ENCODE peak calls at places on chromosomes 16 and 17, in five cellular contexts. One of them, this sample, is unnamed.

GRCh38 chr17:36074365-36074764 is 10.3 kb downstream of the CCL18 start:
- DNase-seq in uterus: no peak
- DNase-seq in Caco-2: no peak
- DNase-seq in breast epithelium: no peak
- DNase-seq in AG10803: no peak
- DNase-seq in this sample: no peak

GRCh38 chr17:67652433-67652832 is 65.3 kb upstream of the NOL11 start:
- DNase-seq in uterus: no peak
- DNase-seq in Caco-2: no peak
- DNase-seq in breast epithelium: no peak
- DNase-seq in AG10803: no peak
- DNase-seq in this sample: no peak

GRCh38 chr16:69386596-69386995 is 789 bp upstream of the TERF2 start:
- DNase-seq in uterus: no peak
- DNase-seq in Caco-2: no peak
- DNase-seq in breast epithelium: peak
- DNase-seq in AG10803: no peak
- DNase-seq in this sample: no peak

GRCh38 chr17:146546-146945 is 9.2 kb downstream of the SCGB1C2 start:
- DNase-seq in uterus: peak
- DNase-seq in Caco-2: peak
- DNase-seq in breast epithelium: no peak
- DNase-seq in AG10803: no peak
- DNase-seq in this sample: peak

GRCh38 chr17:81930142-81931125 is 2.9 kb upstream of the MAFG start:
- DNase-seq in uterus: no peak
- DNase-seq in Caco-2: no peak
- DNase-seq in breast epithelium: no peak
- DNase-seq in AG10803: no peak
- DNase-seq in this sample: no peak

GRCh38 chr17:31878703-31879073 is 19.6 kb upstream of the COPRS start:
- DNase-seq in uterus: no peak
- DNase-seq in Caco-2: no peak
- DNase-seq in breast epithelium: no peak
- DNase-seq in AG10803: no peak
- DNase-seq in this sample: no peak

GRCh38 chr17:59617141-59617757 is 2.4 kb upstream of the CLTC start:
- DNase-seq in uterus: no peak
- DNase-seq in Caco-2: no peak
- DNase-seq in breast epithelium: no peak
- DNase-seq in AG10803: no peak
- DNase-seq in this sample: no peak

GRCh38 chr17:1181769-1182137 is 2.0 kb upstream of the ABR start:
- DNase-seq in uterus: no peak
- DNase-seq in Caco-2: no peak
- DNase-seq in breast epithelium: no peak
- DNase-seq in AG10803: no peak
- DNase-seq in this sample: no peak

GRCh38 chr17:6651483-6652452 is at the start of the genes C17orf100 and MED31:
- DNase-seq in uterus: peak
- DNase-seq in Caco-2: peak
- DNase-seq in breast epithelium: peak
- DNase-seq in AG10803: peak
- DNase-seq in this sample: peak

GRCh38 chr16:85306071-85306792 is 194.0 kb upstream of the CIBAR2 start:
- DNase-seq in uterus: peak
- DNase-seq in Caco-2: peak
- DNase-seq in breast epithelium: peak
- DNase-seq in AG10803: peak
- DNase-seq in this sample: peak

GRCh38 chr17:7912927-7913524 is 3.1 kb downstream of the RNF227 start:
- DNase-seq in uterus: no peak
- DNase-seq in Caco-2: peak
- DNase-seq in breast epithelium: no peak
- DNase-seq in AG10803: peak
- DNase-seq in this sample: no peak

GRCh38 chr17:75124041-75124818 is 7.3 kb downstream of the NT5C start:
- DNase-seq in uterus: no peak
- DNase-seq in Caco-2: peak
- DNase-seq in breast epithelium: no peak
- DNase-seq in AG10803: no peak
- DNase-seq in this sample: peak

GRCh38 chr17:1029196-1029911 is 32.4 kb downstream of the TIMM22 start:
- DNase-seq in uterus: peak
- DNase-seq in Caco-2: no peak
- DNase-seq in breast epithelium: no peak
- DNase-seq in AG10803: peak
- DNase-seq in this sample: peak

GRCh38 chr17:27413295-27413694 is 43.0 kb upstream of the KSR1 start:
- DNase-seq in uterus: no peak
- DNase-seq in Caco-2: no peak
- DNase-seq in breast epithelium: no peak
- DNase-seq in AG10803: no peak
- DNase-seq in this sample: no peak

GRCh38 chr17:34487616-34488015 is 91.8 kb upstream of the TMEM132E start:
- DNase-seq in uterus: no peak
- DNase-seq in Caco-2: no peak
- DNase-seq in breast epithelium: no peak
- DNase-seq in AG10803: no peak
- DNase-seq in this sample: no peak

GRCh38 chr17:34692932-34693331 is 113.5 kb downstream of the TMEM132E start:
- DNase-seq in uterus: no peak
- DNase-seq in Caco-2: no peak
- DNase-seq in breast epithelium: no peak
- DNase-seq in AG10803: no peak
- DNase-seq in this sample: peak

GRCh38 chr17:2964370-2964769 is 99.0 kb downstream of the OR1D5 start:
- DNase-seq in uterus: no peak
- DNase-seq in Caco-2: no peak
- DNase-seq in breast epithelium: peak
- DNase-seq in AG10803: no peak
- DNase-seq in this sample: no peak

GRCh38 chr16:72836985-72837384 is 210.9 kb downstream of the ZFHX3 start:
- DNase-seq in uterus: no peak
- DNase-seq in Caco-2: no peak
- DNase-seq in breast epithelium: no peak
- DNase-seq in AG10803: no peak
- DNase-seq in this sample: no peak

GRCh38 chr17:58677204-58677880 is 14.5 kb downstream of the TEX14 start:
- DNase-seq in uterus: no peak
- DNase-seq in Caco-2: no peak
- DNase-seq in breast epithelium: no peak
- DNase-seq in AG10803: no peak
- DNase-seq in this sample: no peak

GRCh38 chr16:24409045-24409444 is 130.3 kb upstream of the RBBP6 start:
- DNase-seq in uterus: no peak
- DNase-seq in Caco-2: no peak
- DNase-seq in breast epithelium: no peak
- DNase-seq in AG10803: no peak
- DNase-seq in this sample: peak

GRCh38 chr17:81191646-81192045 is 25.6 kb upstream of the AATK start:
- DNase-seq in uterus: no peak
- DNase-seq in Caco-2: no peak
- DNase-seq in breast epithelium: no peak
- DNase-seq in AG10803: no peak
- DNase-seq in this sample: no peak

GRCh38 chr17:45771473-45771959 is 12.6 kb upstream of the CRHR1 start:
- DNase-seq in uterus: no peak
- DNase-seq in Caco-2: no peak
- DNase-seq in breast epithelium: no peak
- DNase-seq in AG10803: no peak
- DNase-seq in this sample: no peak

GRCh38 chr17:81419333-81419885 is 24.2 kb downstream of the BAHCC1 start:
- DNase-seq in uterus: peak
- DNase-seq in Caco-2: peak
- DNase-seq in breast epithelium: peak
- DNase-seq in AG10803: peak
- DNase-seq in this sample: peak

GRCh38 chr16:50480206-50480605 is 68.0 kb upstream of the NKD1 start:
- DNase-seq in uterus: no peak
- DNase-seq in Caco-2: no peak
- DNase-seq in breast epithelium: no peak
- DNase-seq in AG10803: no peak
- DNase-seq in this sample: no peak

GRCh38 chr17:75549246-75550138 is 24.0 kb downstream of the LLGL2 start:
- DNase-seq in uterus: no peak
- DNase-seq in Caco-2: peak
- DNase-seq in breast epithelium: peak
- DNase-seq in AG10803: no peak
- DNase-seq in this sample: peak

GRCh38 chr17:39360537-39360936 is 40.9 kb downstream of the FBXL20 start:
- DNase-seq in uterus: no peak
- DNase-seq in Caco-2: no peak
- DNase-seq in breast epithelium: no peak
- DNase-seq in AG10803: no peak
- DNase-seq in this sample: no peak

GRCh38 chr17:39365872-39366271 is 35.6 kb downstream of the FBXL20 start:
- DNase-seq in uterus: no peak
- DNase-seq in Caco-2: no peak
- DNase-seq in breast epithelium: no peak
- DNase-seq in AG10803: no peak
- DNase-seq in this sample: no peak

GRCh38 chr17:39361064-39361463 is 40.4 kb downstream of the FBXL20 start:
- DNase-seq in uterus: no peak
- DNase-seq in Caco-2: no peak
- DNase-seq in breast epithelium: no peak
- DNase-seq in AG10803: no peak
- DNase-seq in this sample: no peak

GRCh38 chr17:39364236-39365025 is 37.0 kb downstream of the FBXL20 start:
- DNase-seq in uterus: no peak
- DNase-seq in Caco-2: no peak
- DNase-seq in breast epithelium: no peak
- DNase-seq in AG10803: peak
- DNase-seq in this sample: no peak

GRCh38 chr17:39365252-39365651 is 36.2 kb downstream of the FBXL20 start:
- DNase-seq in uterus: no peak
- DNase-seq in Caco-2: no peak
- DNase-seq in breast epithelium: no peak
- DNase-seq in AG10803: peak
- DNase-seq in this sample: no peak
- H3K4me3 ChIP-seq in uterus: no peak
- H3K4me3 ChIP-seq in Caco-2: no peak
- H3K4me3 ChIP-seq in breast epithelium: no peak
- H3K4me3 ChIP-seq in AG10803: peak
- H3K4me3 ChIP-seq in this sample: no peak

GRCh38 chr16:81552743-81553079 is 108.1 kb downstream of the CMIP start:
- DNase-seq in uterus: no peak
- DNase-seq in Caco-2: no peak
- DNase-seq in breast epithelium: no peak
- DNase-seq in AG10803: no peak
- DNase-seq in this sample: no peak
- TF ChIP-seq CTCF in uterus: no peak
- TF ChIP-seq CTCF in Caco-2: no peak
- TF ChIP-seq CTCF in breast epithelium: no peak
- TF ChIP-seq CTCF in AG10803: no peak
- TF ChIP-seq CTCF in this sample: no peak

GRCh38 chr17:78278139-78278741 is 46.8 kb downstream of the TMEM235 start:
- DNase-seq in uterus: no peak
- DNase-seq in Caco-2: peak
- DNase-seq in breast epithelium: no peak
- DNase-seq in AG10803: no peak
- DNase-seq in this sample: no peak

GRCh38 chr17:78276098-78276497 is 44.7 kb downstream of the TMEM235 start:
- DNase-seq in uterus: no peak
- DNase-seq in Caco-2: no peak
- DNase-seq in breast epithelium: no peak
- DNase-seq in AG10803: no peak
- DNase-seq in this sample: no peak

GRCh38 chr17:78273813-78274212 is 42.4 kb downstream of the TMEM235 start:
- DNase-seq in uterus: no peak
- DNase-seq in Caco-2: no peak
- DNase-seq in breast epithelium: no peak
- DNase-seq in AG10803: no peak
- DNase-seq in this sample: no peak

GRCh38 chr17:78275355-78275754 is 43.9 kb downstream of the TMEM235 start:
- DNase-seq in uterus: no peak
- DNase-seq in Caco-2: no peak
- DNase-seq in breast epithelium: no peak
- DNase-seq in AG10803: no peak
- DNase-seq in this sample: no peak

DNA sequence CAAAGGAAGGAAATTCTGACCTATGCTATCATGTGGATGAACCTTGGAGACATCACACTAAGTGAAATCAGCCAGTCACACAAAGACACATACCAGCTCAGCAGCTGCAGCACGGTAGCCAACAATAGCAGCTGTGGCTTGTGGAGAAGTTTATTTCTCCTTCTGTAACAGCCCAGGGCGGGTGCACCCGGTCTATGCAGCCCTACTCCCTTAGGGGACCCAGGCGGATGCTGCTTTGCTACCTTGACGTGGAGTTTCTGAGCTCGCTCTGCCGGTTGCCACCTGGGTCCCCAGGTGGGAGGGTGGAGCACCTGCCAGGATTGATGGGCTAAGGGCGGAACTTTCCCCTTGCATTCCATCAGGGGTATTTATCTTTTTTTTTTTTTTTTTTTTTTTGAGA is 45.1 kb downstream of the TMEM235 start:
- DNase-seq in uterus: no peak
- DNase-seq in Caco-2: no peak
- DNase-seq in breast epithelium: no peak
- DNase-seq in AG10803: no peak
- DNase-seq in this sample: no peak
- H3K4me3 ChIP-seq in uterus: no peak
- H3K4me3 ChIP-seq in Caco-2: no peak
- H3K4me3 ChIP-seq in breast epithelium: no peak
- H3K4me3 ChIP-seq in AG10803: no peak
- H3K4me3 ChIP-seq in this sample: no peak

GRCh38 chr16:57797526-57798266 is 4.6 kb downstream of the KIFC3 start:
- DNase-seq in uterus: no peak
- DNase-seq in Caco-2: peak
- DNase-seq in breast epithelium: peak
- DNase-seq in AG10803: no peak
- DNase-seq in this sample: no peak

GRCh38 chr16:57797216-57797525 is 5.1 kb downstream of the KIFC3 start:
- DNase-seq in uterus: no peak
- DNase-seq in Caco-2: no peak
- DNase-seq in breast epithelium: no peak
- DNase-seq in AG10803: no peak
- DNase-seq in this sample: no peak

GRCh38 chr16:57798267-57798810 is 4.0 kb downstream of the KIFC3 start:
- DNase-seq in uterus: no peak
- DNase-seq in Caco-2: no peak
- DNase-seq in breast epithelium: no peak
- DNase-seq in AG10803: no peak
- DNase-seq in this sample: no peak

GRCh38 chr16:57794849-57795430 is 7.4 kb downstream of the KIFC3 start:
- DNase-seq in uterus: no peak
- DNase-seq in Caco-2: no peak
- DNase-seq in breast epithelium: no peak
- DNase-seq in AG10803: no peak
- DNase-seq in this sample: no peak

DNA sequence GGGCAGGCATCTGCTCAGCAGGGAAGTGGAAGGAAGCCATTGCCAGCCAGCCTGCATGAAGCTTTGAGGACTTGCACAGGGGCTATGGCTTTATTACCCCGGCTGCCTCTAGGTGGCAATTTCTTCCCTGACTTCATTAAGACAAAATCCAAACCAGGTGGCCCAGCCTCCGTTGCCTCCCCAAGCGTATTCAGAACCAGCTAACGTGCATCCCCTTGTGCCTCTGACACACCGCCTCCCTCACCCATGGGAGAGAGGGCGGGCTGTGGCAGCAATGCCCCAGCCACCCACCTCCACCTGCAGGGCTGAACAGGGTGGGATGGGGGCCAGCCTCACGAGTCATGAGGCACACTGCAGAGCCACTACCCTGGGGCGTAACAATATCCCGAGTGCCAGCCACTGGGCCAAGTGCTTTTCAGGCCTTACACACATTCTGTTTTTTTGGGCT is 6.8 kb downstream of the KIFC3 start:
- DNase-seq in uterus: no peak
- DNase-seq in Caco-2: peak
- DNase-seq in breast epithelium: peak
- DNase-seq in AG10803: peak
- DNase-seq in this sample: no peak
- TF ChIP-seq CTCF in uterus: no peak
- TF ChIP-seq CTCF in Caco-2: peak
- TF ChIP-seq CTCF in breast epithelium: peak
- TF ChIP-seq CTCF in AG10803: peak
- TF ChIP-seq CTCF in this sample: no peak